ENCODE peak calls at places on chromosomes 12 and 14, in five cellular contexts. P is activated CD4-positive, alpha-beta T cell treated with anti-CD3 and anti-CD28 coated beads, Interleukin-2, amount 50 U/mL, for 24 hours; B is psoas muscle; N is ovary; G is cardiac fibroblast. A is an unnamed sample.

GRCh38 chr14:73491256-73491976 is 683 bp downstream of the RIOX1 start:
- DNase-seq in P (peak), B (peak), N (peak), G (peak), A (peak)

GRCh38 chr12:14777271-14777670 is 26.0 kb downstream of the WBP11 start:
- DNase-seq in P (no peak), B (no peak), N (no peak), G (peak), A (no peak)

GRCh38 chr12:87812030-87812429 is 217.2 kb downstream of the C12orf50 start:
- DNase-seq in P (no peak), B (no peak), N (no peak), G (no peak), A (no peak)

GRCh38 chr14:65360144-65360784 is 52.3 kb upstream of the FUT8 start:
- DNase-seq in P (no peak), B (no peak), N (no peak), G (no peak), A (no peak)

GRCh38 chr14:68976160-68977067 is 2.7 kb downstream of the ACTN1 start:
- DNase-seq in P (no peak), B (peak), N (peak), G (no peak), A (peak)

GRCh38 chr12:234891-235415 is 21.0 kb upstream of the SLC6A12 start:
- DNase-seq in P (no peak), B (no peak), N (no peak), G (no peak), A (no peak)

GRCh38 chr12:102322254-102322653 is 124.6 kb upstream of the PMCH start:
- DNase-seq in P (no peak), B (no peak), N (no peak), G (no peak), A (no peak)

GRCh38 chr12:50246159-50246865 is 37.0 kb downstream of the LIMA1 start:
- DNase-seq in P (no peak), B (no peak), N (no peak), G (no peak), A (no peak)

GRCh38 chr12:23504043-23504442 is 445.4 kb downstream of the SOX5 start:
- DNase-seq in P (no peak), B (no peak), N (no peak), G (no peak), A (no peak)

GRCh38 chr12:112091563-112091962 is 17.0 kb downstream of the NAA25 start:
- DNase-seq in P (no peak), B (no peak), N (no peak), G (no peak), A (no peak)

GRCh38 chr12:100675432-100675831 is 101.9 kb downstream of the GAS2L3 start:
- DNase-seq in P (no peak), B (peak), N (peak), G (no peak), A (peak)

GRCh38 chr12:132847363-132848356 is 19.0 kb upstream of the GOLGA3 start:
- DNase-seq in P (no peak), B (no peak), N (no peak), G (no peak), A (no peak)

GRCh38 chr14:96748371-96748770 is 48.8 kb upstream of the VRK1 start:
- DNase-seq in P (no peak), B (no peak), N (no peak), G (no peak), A (no peak)

GRCh38 chr14:77376380-77376770 is 519 bp downstream of the TMED8 start:
- DNase-seq in P (peak), B (peak), N (peak), G (peak), A (peak)

GRCh38 chr12:94074970-94075695 is 73.2 kb upstream of the PLXNC1 start:
- DNase-seq in P (no peak), B (peak), N (peak), G (peak), A (peak)

GRCh38 chr14:106694638-106695393 is 1168.4 kb downstream of the TMEM121 start:
- DNase-seq in P (peak), B (no peak), N (no peak), G (no peak), A (peak)

GRCh38 chr12:95203477-95203843 is 13.8 kb downstream of the FGD6 start:
- DNase-seq in P (no peak), B (no peak), N (no peak), G (no peak), A (no peak)

GRCh38 chr12:118013283-118013682 is 3.2 kb upstream of the RFC5 start:
- DNase-seq in P (no peak), B (no peak), N (no peak), G (no peak), A (no peak)

GRCh38 chr14:37037636-37038387 is 134.6 kb downstream of the SLC25A21 start:
- DNase-seq in P (no peak), B (no peak), N (no peak), G (no peak), A (no peak)

GRCh38 chr14:103716899-103717411 is 1.3 kb downstream of the ZFYVE21 start:
- DNase-seq in P (no peak), B (no peak), N (no peak), G (no peak), A (no peak)

GRCh38 chr12:106733660-106734059 is 40.8 kb upstream of the RIC8B start:
- DNase-seq in P (no peak), B (no peak), N (no peak), G (peak), A (no peak)

GRCh38 chr12:93484315-93484981 is 17.1 kb downstream of the MRPL42 start:
- DNase-seq in P (no peak), B (no peak), N (no peak), G (peak), A (no peak)

A was measured in left cardiac atrium.